ENCODE peak calls at places on chromosome 16, in eight cellular contexts. Y is activated CD8-positive, alpha-beta memory T cell treated with anti-CD3 and anti-CD28 coated beads for 48 hours; L is neural progenitor cell; P is brain microvascular endothelial cell; O is NCI-H774; E is astrocyte of the hippocampus; M is stimulated activated CD4-positive, alpha-beta T cell treated with anti-CD3 and anti-CD28 coated beads, Interleukin-4, amount 100 ng/mL, for 1 hour; V is SK-N-DZ. Q is an unnamed sample.

GRCh38 chr16:27708651-27709050 is 158.7 kb downstream of the KATNIP start:
- DNase-seq in E (no peak), V (no peak), P (no peak), O (no peak), L (no peak), Y (no peak), M (no peak), Q (no peak)

GRCh38 chr16:10405386-10405939 is 19.6 kb downstream of the ATF7IP2 start:
- DNase-seq in V (no peak), E (peak; percentile 85), O (no peak), L (no peak), P (peak; percentile 50), Y (no peak), M (no peak), Q (peak; percentile 84)

GRCh38 chr16:67445913-67446907 is 15.3 kb downstream of the HSD11B2 start:
- DNase-seq in Y (no peak), L (no peak), P (no peak), V (no peak), O (no peak), M (no peak), E (no peak), Q (no peak)

GRCh38 chr16:28845173-28846079 is 722 bp downstream of the TUFM start:
- DNase-seq in V (no peak), L (peak; percentile 32), M (peak; percentile 45), Y (no peak), E (peak; percentile 42), O (no peak), P (peak; percentile 50), Q (peak; percentile 66)

GRCh38 chr16:23235176-23235575 is 52.6 kb downstream of the SCNN1G start:
- DNase-seq in O (no peak), P (no peak), Y (no peak), V (no peak), E (no peak), L (no peak), M (no peak), Q (no peak)

GRCh38 chr16:31298958-31299357 is 39.2 kb downstream of the ITGAM start:
- DNase-seq in V (no peak), O (no peak), Y (no peak), M (no peak), E (no peak), P (no peak), L (no peak), Q (peak; percentile 5)

GRCh38 chr16:23950898-23951297 is 115.1 kb downstream of the PRKCB start:
- DNase-seq in L (no peak), Y (no peak), V (no peak), E (no peak), O (no peak), M (no peak), P (no peak), Q (no peak)

GRCh38 chr16:79874391-79874790 is 273.9 kb upstream of the MAF start:
- DNase-seq in L (no peak), E (no peak), O (no peak), P (no peak), Y (no peak), V (no peak), M (no peak), Q (no peak)

GRCh38 chr16:63983401-63983800 is 1138.5 kb downstream of the CDH11 start:
- DNase-seq in V (no peak), E (no peak), Y (no peak), O (peak; percentile 13), L (no peak), M (no peak), P (no peak), Q (no peak)

GRCh38 chr16:50671644-50672260 is 9.4 kb downstream of the SNX20 start:
- DNase-seq in P (peak; percentile 47), V (no peak), O (no peak), E (peak; percentile 16), Y (no peak), M (peak; percentile 49), L (peak; percentile 52), Q (peak; percentile 49)

GRCh38 chr16:67216612-67217490 is 10.1 kb upstream of the TMEM208 start:
- DNase-seq in Y (no peak), O (no peak), P (no peak), M (no peak), V (no peak), L (no peak), E (no peak), Q (no peak)

GRCh38 chr16:49281843-49282642 is 405 bp upstream of the CBLN1 start:
- DNase-seq in L (peak; percentile 99), P (peak; percentile 2), O (no peak), Y (peak; percentile 51), E (peak; percentile 78), M (peak; percentile 46), V (peak; percentile 94), Q (peak; percentile 19)

GRCh38 chr16:17304124-17304813 is 166.5 kb downstream of the XYLT1 start:
- DNase-seq in E (no peak), L (no peak), M (no peak), Y (no peak), O (no peak), P (no peak), V (no peak), Q (no peak)

GRCh38 chr16:24921229-24921628 is 75.5 kb downstream of the SLC5A11 start:
- DNase-seq in P (no peak), V (no peak), O (no peak), E (no peak), M (no peak), L (no peak), Y (no peak), Q (no peak)

GRCh38 chr16:16045879-16046278 is 96.5 kb downstream of the ABCC1 start:
- DNase-seq in O (no peak), E (no peak), L (peak; percentile 68), V (no peak), M (no peak), Y (no peak), P (no peak), Q (no peak)

GRCh38 chr16:75486014-75486404 is 9.2 kb downstream of the CHST6 start:
- DNase-seq in P (no peak), M (no peak), Y (no peak), O (no peak), V (no peak), L (no peak), E (no peak), Q (no peak)

GRCh38 chr16:85579883-85580607 is 33.1 kb upstream of the GSE1 start:
- DNase-seq in O (no peak), M (no peak), L (no peak), Y (no peak), E (no peak), V (no peak), P (no peak), Q (no peak)

GRCh38 chr16:47732122-47732805 is 271.1 kb downstream of the PHKB start:
- DNase-seq in V (no peak), O (no peak), P (peak; percentile 94), E (peak; percentile 83), M (no peak), Y (no peak), L (no peak), Q (peak; percentile 93)

GRCh38 chr16:54266363-54266955 is 20.1 kb downstream of the IRX3 start:
- DNase-seq in P (no peak), V (no peak), L (no peak), O (no peak), Y (no peak), M (no peak), E (no peak), Q (peak; percentile 56)

GRCh38 chr16:85986931-85987749 is 88.2 kb downstream of the IRF8 start:
- DNase-seq in E (no peak), M (peak; percentile 62), P (no peak), Y (peak; percentile 39), V (no peak), O (no peak), L (peak; percentile 69), Q (no peak)

GRCh38 chr16:88759245-88759975 is 25.6 kb downstream of the PIEZO1 start:
- DNase-seq in O (no peak), Y (no peak), L (peak; percentile 79), E (no peak), M (peak; percentile 64), P (no peak), V (peak; percentile 91), Q (peak; percentile 66)

GRCh38 chr16:73228649-73229048 is 180.7 kb upstream of the ZFHX3 start:
- DNase-seq in V (no peak), L (no peak), P (peak; percentile 93), M (no peak), E (peak; percentile 56), Y (no peak), O (no peak), Q (peak; percentile 83)

GRCh38 chr16:74556375-74556922 is 50.5 kb downstream of the GLG1 start:
- DNase-seq in E (peak; percentile 73), O (no peak), L (no peak), M (no peak), P (no peak), V (no peak), Y (no peak), Q (peak; percentile 43)

GRCh38 chr16:75074415-75074793 is 42.2 kb downstream of the LDHD start:
- DNase-seq in V (no peak), O (no peak), L (no peak), Y (no peak), P (no peak), E (no peak), M (no peak), Q (no peak)

GRCh38 chr16:80802902-80803301 is 1.5 kb downstream of the CDYL2 start:
- DNase-seq in Y (no peak), P (no peak), L (no peak), M (no peak), O (no peak), E (no peak), V (no peak), Q (no peak)

GRCh38 chr16:53622315-53622714 is 81.3 kb downstream of the RPGRIP1L start:
- DNase-seq in Y (no peak), P (no peak), O (no peak), L (no peak), V (no peak), E (no peak), M (no peak), Q (no peak)

GRCh38 chr16:89737341-89738071 is 16.2 kb downstream of the ZNF276 start:
- DNase-seq in O (no peak), M (peak; percentile 47), V (no peak), E (no peak), P (no peak), Y (no peak), L (no peak), Q (no peak)

GRCh38 chr16:30032083-30032819 is 1.2 kb upstream of the TLCD3B start:
- DNase-seq in M (peak; percentile 51), P (peak; percentile 49), Y (no peak), E (peak; percentile 72), V (peak; percentile 90), L (peak; percentile 83), O (peak; percentile 53), Q (peak; percentile 81)

GRCh38 chr16:50035468-50035992 is 10.5 kb downstream of the CNEP1R1 start:
- DNase-seq in E (no peak), O (no peak), P (no peak), M (no peak), V (no peak), L (no peak), Y (no peak), Q (no peak)

GRCh38 chr16:11207646-11208045 is 48.4 kb downstream of the SOCS1 start:
- DNase-seq in M (no peak), O (no peak), V (no peak), P (no peak), E (no peak), L (no peak), Y (no peak), Q (no peak)

GRCh38 chr16:31276600-31276999 is 16.8 kb downstream of the ITGAM start:
- DNase-seq in P (no peak), M (no peak), E (no peak), O (no peak), L (no peak), V (no peak), Y (no peak), Q (no peak)

GRCh38 chr16:79183571-79183970 is 417.0 kb downstream of the MAF start:
- DNase-seq in P (no peak), L (no peak), M (no peak), E (no peak), V (no peak), O (no peak), Y (no peak), Q (no peak)

GRCh38 chr16:4365014-4365406 is 6.6 kb upstream of the VASN start:
- DNase-seq in Y (no peak), O (no peak), E (no peak), M (no peak), V (no peak), P (no peak), L (no peak), Q (no peak)

GRCh38 chr16:52547001-52547833 is at the start of gene TOX3:
- DNase-seq in Y (no peak), P (no peak), L (peak; percentile 92), E (peak; percentile 66), V (peak; percentile 66), O (peak; percentile 64), M (no peak), Q (no peak)